ENCODE peak calls at places on chromosomes 16 and 17, in five cellular contexts. X is foreskin fibroblast, O is heart right ventricle, M is A549, T is Karpas-422. G is an unnamed sample.

GRCh38 chr17:14157822-14158221 is 78.8 kb downstream of the CDRT15 start:
- DNase-seq in T (no peak), M (no peak), O (no peak), X (no peak), G (no peak)

GRCh38 chr17:43671075-43671692 is 9.5 kb upstream of the MEOX1 start:
- DNase-seq in M (no peak), X (peak), T (no peak), O (no peak), G (no peak)

GRCh38 chr16:48914070-48914469 is 304.1 kb upstream of the N4BP1 start:
- DNase-seq in M (no peak), O (no peak), X (no peak), T (no peak), G (no peak)

GRCh38 chr17:77211681-77212080 is 70.9 kb downstream of the SEC14L1 start:
- DNase-seq in M (no peak), O (no peak), T (peak), X (no peak), G (no peak)

GRCh38 chr17:34672176-34672785 is 92.9 kb downstream of the TMEM132E start:
- DNase-seq in O (no peak), M (no peak), T (no peak), X (no peak), G (no peak)

GRCh38 chr17:83057397-83057761 is 22.0 kb upstream of the METRNL start:
- DNase-seq in T (no peak), M (no peak), X (no peak), O (no peak), G (no peak)

GRCh38 chr17:27939489-27940465 is 46.6 kb upstream of the LYRM9 start:
- DNase-seq in T (peak), X (no peak), O (no peak), M (no peak), G (no peak)

GRCh38 chr16:660459-661183 is 7.3 kb upstream of the RHOT2 start:
- DNase-seq in T (peak), X (peak), O (peak), M (peak), G (peak)

GRCh38 chr17:54754560-54754959 is 146.1 kb upstream of the TOM1L1 start:
- DNase-seq in X (no peak), O (no peak), T (peak), M (no peak), G (no peak)

GRCh38 chr16:1420111-1420539 is 422 bp downstream of the UQCC4 start:
- DNase-seq in M (no peak), T (no peak), X (no peak), O (no peak), G (no peak)

GRCh38 chr17:62161405-62162148 is 96.5 kb upstream of the MED13 start:
- DNase-seq in X (no peak), O (no peak), T (no peak), M (no peak), G (no peak)

GRCh38 chr17:66945451-66945850 is 19.1 kb upstream of the CACNG4 start:
- DNase-seq in X (no peak), T (no peak), M (no peak), O (no peak), G (no peak)
- H3K4me3 ChIP-seq in X (no peak), T (no peak), M (no peak), O (no peak), G (no peak)

GRCh38 chr17:40346768-40347154 is 17.8 kb downstream of the GJD3 start:
- DNase-seq in T (no peak), O (no peak), M (no peak), X (no peak), G (no peak)
- H3K4me3 ChIP-seq in T (no peak), O (no peak), M (no peak), X (no peak), G (no peak)

DNA sequence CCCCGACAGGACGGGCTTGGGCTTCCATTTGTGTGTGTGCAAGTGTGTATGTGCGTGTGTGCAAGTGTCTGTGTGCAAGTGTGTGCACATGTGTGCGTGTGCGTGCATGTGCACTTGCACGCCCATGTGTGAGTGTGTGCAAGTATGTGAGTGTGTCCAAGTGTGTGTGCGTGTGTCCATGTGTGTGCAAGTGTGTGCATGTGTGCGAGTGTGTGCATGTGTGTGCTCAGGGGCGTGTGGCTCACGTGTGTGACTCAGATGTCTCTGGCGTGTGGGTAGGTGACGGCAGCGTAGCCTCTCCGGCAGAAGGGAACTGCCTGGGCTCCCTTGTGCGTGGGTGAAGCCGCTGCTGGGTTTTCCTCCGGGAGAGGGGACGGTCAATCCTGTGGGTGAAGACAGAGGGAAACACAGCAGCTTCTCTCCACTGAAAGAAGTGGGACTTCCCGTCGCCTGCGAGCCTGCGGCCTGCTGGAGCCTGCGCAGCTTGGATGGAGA is 23.1 kb upstream of the ITGAX start:
- DNase-seq in X (no peak), O (no peak), T (no peak), M (no peak), G (no peak)
- H3K4me3 ChIP-seq in X (no peak), O (no peak), T (no peak), M (peak), G (no peak)

GRCh38 chr16:56632848-56633365 is 448 bp downstream of the MT1M start:
- DNase-seq in M (no peak), T (no peak), X (no peak), O (no peak), G (no peak)
- H3K4me3 ChIP-seq in M (no peak), T (no peak), X (peak), O (peak), G (peak)

GRCh38 chr16:11635127-11635652 is 33.1 kb upstream of the SNN start:
- DNase-seq in M (no peak), O (no peak), X (no peak), T (no peak), G (no peak)

GRCh38 chr16:11636172-11636721 is 32.0 kb upstream of the SNN start:
- DNase-seq in T (no peak), M (no peak), X (no peak), O (no peak), G (no peak)

GRCh38 chr16:11634307-11634706 is 33.9 kb upstream of the SNN start:
- DNase-seq in T (no peak), X (no peak), O (no peak), M (no peak), G (no peak)

GRCh38 chr16:11637320-11637719 is 30.9 kb upstream of the SNN start:
- DNase-seq in X (no peak), O (no peak), M (no peak), T (no peak), G (no peak)

DNA sequence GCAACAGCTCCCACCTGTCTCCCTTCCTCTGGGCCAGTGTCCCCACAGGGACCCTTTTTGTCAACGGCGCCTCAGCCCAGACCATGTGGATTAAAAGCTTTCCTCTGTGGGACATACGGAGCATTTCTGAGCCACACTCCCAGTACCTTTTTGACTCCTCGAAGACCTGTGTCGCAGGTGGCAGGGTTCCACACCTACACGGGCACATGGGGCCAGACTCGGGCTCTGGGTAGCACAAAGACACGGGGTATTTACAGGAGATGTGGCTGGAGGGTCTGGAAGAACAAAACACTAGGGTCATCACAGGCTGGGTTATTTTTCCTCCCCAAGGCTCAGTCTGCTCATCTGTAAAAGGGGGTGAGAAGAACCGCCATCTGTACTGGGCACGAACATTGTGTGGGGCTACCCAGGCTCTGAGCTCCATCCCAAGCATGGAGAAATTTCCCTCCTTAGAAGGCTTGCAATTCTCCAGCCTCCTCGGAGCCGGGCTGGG is 32.5 kb upstream of the SNN start:
- DNase-seq in M (no peak), O (no peak), X (no peak), T (no peak), G (no peak)
- H3K4me3 ChIP-seq in M (no peak), O (no peak), X (no peak), T (no peak), G (no peak)

G was measured in HFF-Myc.